ENCODE peak calls at places on chromosomes 3 and 15, in five cellular contexts. P is K562, M is HepG2, V is SK-N-SH, Z is GM12878. Q is an unnamed sample.

GRCh38 chr3:189337672-189338071 is 165.9 kb downstream of the TPRG1 start:
- DNase-seq in P (no peak), M (no peak), V (no peak), Z (no peak), Q (no peak)

GRCh38 chr3:124491875-124492274 is 238.4 kb upstream of the UMPS start:
- DNase-seq in P (no peak), M (no peak), V (no peak), Z (no peak), Q (no peak)

GRCh38 chr15:98842973-98843285 is 164.7 kb downstream of the PGPEP1L start:
- DNase-seq in P (no peak), M (peak), V (no peak), Z (no peak), Q (no peak)

GRCh38 chr3:35296533-35296932 is 342.8 kb upstream of the ARPP21 start:
- DNase-seq in P (no peak), M (no peak), V (no peak), Z (no peak), Q (no peak)

GRCh38 chr15:39629376-39629775 is 48.5 kb downstream of the THBS1 start:
- DNase-seq in P (no peak), M (no peak), V (no peak), Z (no peak), Q (no peak)

GRCh38 chr3:153144779-153145178 is 17.2 kb upstream of the RAP2B start:
- DNase-seq in P (no peak), M (no peak), V (no peak), Z (no peak), Q (no peak)

GRCh38 chr3:149407898-149408297 is 30.4 kb upstream of the TM4SF1 start:
- DNase-seq in P (no peak), M (peak), V (no peak), Z (no peak), Q (no peak)

GRCh38 chr3:46882377-46883015 is 5.0 kb downstream of the PTH1R start:
- DNase-seq in P (peak), M (no peak), V (peak), Z (no peak), Q (peak)

GRCh38 chr3:31667582-31667981 is 134.9 kb downstream of the STT3B start:
- DNase-seq in P (no peak), M (no peak), V (no peak), Z (no peak), Q (no peak)

GRCh38 chr15:88804257-88804656 is 1.0 kb downstream of the ACAN start:
- DNase-seq in P (no peak), M (no peak), V (no peak), Z (no peak), Q (no peak)

GRCh38 chr3:147799601-147800000 is 390.4 kb downstream of the ZIC1 start:
- DNase-seq in P (no peak), M (no peak), V (no peak), Z (no peak), Q (no peak)

GRCh38 chr3:79364784-79365183 is 403.0 kb downstream of the ROBO1 start:
- DNase-seq in P (no peak), M (no peak), V (no peak), Z (no peak), Q (no peak)

GRCh38 chr3:174382876-174383275 is 476.3 kb upstream of the NAALADL2 start:
- DNase-seq in P (no peak), M (no peak), V (no peak), Z (no peak), Q (no peak)

GRCh38 chr3:34569437-34569836 is 771.0 kb downstream of the PDCD6IP start:
- DNase-seq in P (no peak), M (no peak), V (no peak), Z (no peak), Q (no peak)

GRCh38 chr15:98501632-98502031 is 146.7 kb upstream of the IGF1R start:
- DNase-seq in P (no peak), M (no peak), V (no peak), Z (no peak), Q (no peak)

GRCh38 chr15:73923488-73924164 is 2.6 kb upstream of the LOXL1 start:
- DNase-seq in P (no peak), M (no peak), V (no peak), Z (no peak), Q (no peak)

GRCh38 chr3:79983063-79983561 is 215.3 kb upstream of the ROBO1 start:
- DNase-seq in P (no peak), M (no peak), V (no peak), Z (no peak), Q (no peak)

GRCh38 chr15:43505723-43506122 is 11.7 kb upstream of the MAP1A start:
- DNase-seq in P (peak), M (no peak), V (no peak), Z (no peak), Q (no peak)

GRCh38 chr3:158847466-158847849 is 45.6 kb downstream of the MFSD1 start:
- DNase-seq in P (no peak), M (no peak), V (no peak), Z (no peak), Q (no peak)

GRCh38 chr15:68561901-68562300 is 16.9 kb upstream of the CORO2B start:
- DNase-seq in P (no peak), M (no peak), V (no peak), Z (no peak), Q (no peak)

GRCh38 chr3:55518451-55518850 is 31.3 kb upstream of the WNT5A start:
- DNase-seq in P (no peak), M (no peak), V (no peak), Z (no peak), Q (no peak)

GRCh38 chr3:4670352-4670751 is 177.2 kb downstream of the ITPR1 start:
- DNase-seq in P (peak), M (peak), V (peak), Z (no peak), Q (peak)

GRCh38 chr3:47239929-47240328 is 42.7 kb downstream of the KIF9 start:
- DNase-seq in P (no peak), M (no peak), V (no peak), Z (no peak), Q (no peak)

GRCh38 chr3:94564247-94564646 is 501.4 kb downstream of the NSUN3 start:
- DNase-seq in P (no peak), M (no peak), V (no peak), Z (no peak), Q (no peak)

GRCh38 chr15:70507772-70508351 is 255.5 kb downstream of the UACA start:
- DNase-seq in P (no peak), M (peak), V (no peak), Z (no peak), Q (no peak)

GRCh38 chr3:16055606-16056209 is 118.8 kb upstream of the GALNT15 start:
- DNase-seq in P (no peak), M (no peak), V (no peak), Z (no peak), Q (no peak)

GRCh38 chr3:149058199-149058598 is 28.1 kb downstream of the HLTF start:
- DNase-seq in P (no peak), M (no peak), V (no peak), Z (no peak), Q (no peak)

GRCh38 chr3:132239587-132239986 is 77.6 kb upstream of the ACP3 start:
- DNase-seq in P (no peak), M (no peak), V (no peak), Z (no peak), Q (no peak)

GRCh38 chr3:12042638-12043037 is 38.5 kb downstream of the SYN2 start:
- DNase-seq in P (no peak), M (no peak), V (no peak), Z (no peak), Q (no peak)

GRCh38 chr3:71972031-71972430 is 187.1 kb upstream of the PROK2 start:
- DNase-seq in P (no peak), M (no peak), V (no peak), Z (no peak), Q (no peak)

GRCh38 chr3:145911016-145911415 is 250.0 kb downstream of the PLOD2 start:
- DNase-seq in P (no peak), M (no peak), V (no peak), Z (no peak), Q (no peak)

GRCh38 chr3:170483485-170484262 is 65.0 kb downstream of the CLDN11 start:
- DNase-seq in P (peak), M (peak), V (peak), Z (no peak), Q (peak)

GRCh38 chr15:55552926-55553325 is 35.2 kb downstream of the PYGO1 start:
- DNase-seq in P (no peak), M (peak), V (no peak), Z (no peak), Q (no peak)

GRCh38 chr3:97971679-97972567 is at the start of gene RIOX2:
- DNase-seq in P (peak), M (peak), V (peak), Z (peak), Q (peak)

GRCh38 chr3:87025636-87026035 is 34.7 kb upstream of the VGLL3 start:
- DNase-seq in P (no peak), M (no peak), V (no peak), Z (no peak), Q (no peak)
- TF ChIP-seq FOXM1 in P (no peak), M (no peak), V (no peak), Z (no peak), Q (no peak)

GRCh38 chr15:34039506-34040123 is 611 bp upstream of the AVEN start:
- DNase-seq in P (peak), M (no peak), V (peak), Z (peak), Q (no peak)
- TF ChIP-seq FOXM1 in P (no peak), M (no peak), V (no peak), Z (no peak), Q (no peak)

GRCh38 chr3:101950985-101951733 is 101.8 kb downstream of the NFKBIZ start:
- DNase-seq in P (no peak), M (no peak), V (no peak), Z (no peak), Q (no peak)
- TF ChIP-seq FOXM1 in P (no peak), M (no peak), V (no peak), Z (no peak), Q (no peak)

DNA sequence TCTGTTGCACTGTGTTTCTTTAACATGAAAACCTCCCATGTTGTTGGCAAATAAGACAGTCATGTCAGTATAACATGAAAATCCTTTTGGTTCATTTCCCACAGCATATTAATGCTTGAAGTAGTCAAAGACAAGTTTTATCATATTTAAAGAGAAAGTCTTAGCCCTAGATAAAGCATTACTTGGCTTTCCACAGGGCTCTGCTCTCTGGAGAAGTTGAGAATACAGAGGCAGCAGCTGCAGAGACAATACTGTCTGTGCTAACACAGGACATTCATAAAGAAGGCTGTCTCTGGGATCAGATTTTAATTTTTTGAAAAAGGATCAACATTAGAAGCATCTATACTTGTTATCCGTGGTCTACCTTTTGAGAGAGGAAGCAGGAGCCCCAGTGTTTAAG is 103.4 kb upstream of the SAMMSON start:
- DNase-seq in P (no peak), M (no peak), V (no peak), Z (no peak), Q (no peak)
- TF ChIP-seq FOXM1 in P (no peak), M (no peak), V (no peak), Z (no peak), Q (no peak)

DNA sequence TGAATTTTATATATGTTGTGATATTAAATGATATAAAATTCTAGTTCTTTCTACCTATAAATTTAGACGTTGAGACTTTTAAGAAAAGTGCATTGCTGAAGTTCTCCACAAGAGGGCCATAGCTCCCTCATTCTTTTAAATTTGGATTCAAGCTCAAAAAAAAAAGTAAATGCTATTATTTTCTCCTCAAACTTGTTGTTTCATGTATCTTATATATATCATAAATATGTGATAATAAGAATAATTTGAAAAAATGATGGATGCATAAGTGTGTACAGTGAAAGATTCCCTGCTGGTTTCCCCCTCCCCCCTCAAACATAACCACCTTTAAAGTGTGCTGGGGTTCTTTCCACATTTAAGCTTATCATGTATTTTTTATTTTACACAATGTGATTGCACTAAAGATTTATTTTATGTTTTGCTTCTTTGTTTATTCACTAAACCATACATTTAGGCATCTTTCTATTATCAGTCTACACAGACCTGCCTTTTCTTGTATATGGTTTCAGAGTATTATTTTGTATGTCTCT is 769.4 kb upstream of the GOLIM4 start:
- DNase-seq in P (peak), M (no peak), V (peak), Z (no peak), Q (no peak)
- TF ChIP-seq FOXM1 in P (no peak), M (no peak), V (no peak), Z (no peak), Q (no peak)

DNA sequence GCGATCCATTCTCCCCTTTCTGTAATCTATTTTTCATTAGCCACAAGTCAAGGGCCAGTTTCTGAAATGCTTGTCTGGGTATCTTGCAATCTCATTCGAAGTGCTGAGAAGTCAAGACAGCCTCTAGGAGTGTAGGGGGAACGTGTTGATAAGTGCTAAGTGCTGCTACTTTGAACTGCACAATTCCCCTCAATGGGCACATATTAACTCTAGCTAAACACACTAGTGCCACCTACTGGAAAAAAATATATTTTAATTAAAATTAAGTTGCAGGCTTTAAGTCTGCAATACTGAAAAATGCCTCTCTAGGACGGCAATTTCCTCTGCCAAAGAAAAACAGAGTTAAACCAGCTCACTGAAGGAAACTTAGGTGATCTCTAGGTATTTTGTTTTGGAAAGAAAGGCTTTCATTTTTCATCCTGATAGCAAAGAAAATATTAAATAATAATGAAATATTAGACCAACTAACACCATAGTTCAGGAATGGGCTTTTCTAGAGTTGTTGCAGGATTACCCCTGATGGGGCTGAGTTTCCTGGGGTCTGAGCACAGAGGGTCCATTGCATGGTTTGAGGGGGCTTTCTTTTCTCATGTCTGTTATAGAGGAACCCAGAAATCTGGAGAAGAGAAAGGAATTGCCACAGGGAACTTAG is 181.9 kb upstream of the KBTBD8 start:
- DNase-seq in P (peak), M (peak), V (peak), Z (no peak), Q (peak)
- TF ChIP-seq FOXM1 in P (no peak), M (no peak), V (no peak), Z (no peak), Q (no peak)

GRCh38 chr3:126345641-126346460 is 11.4 kb downstream of the KLF15 start:
- DNase-seq in P (no peak), M (no peak), V (no peak), Z (no peak), Q (no peak)
- TF ChIP-seq FOXM1 in P (no peak), M (no peak), V (no peak), Z (no peak), Q (no peak)

GRCh38 chr3:140420621-140421357 is 257.1 kb upstream of the TRIM42 start:
- DNase-seq in P (no peak), M (peak), V (no peak), Z (no peak), Q (no peak)
- TF ChIP-seq FOXM1 in P (no peak), M (no peak), V (no peak), Z (no peak), Q (no peak)

GRCh38 chr3:139288266-139288821 is 55.5 kb upstream of the MRPS22 start:
- DNase-seq in P (peak), M (no peak), V (peak), Z (no peak), Q (no peak)
- TF ChIP-seq FOXM1 in P (no peak), M (no peak), V (no peak), Z (no peak), Q (no peak)

GRCh38 chr15:36960947-36961227 is 139.5 kb downstream of the MEIS2 start:
- DNase-seq in P (no peak), M (no peak), V (no peak), Z (no peak), Q (no peak)

GRCh38 chr15:36961956-36962355 is 138.4 kb downstream of the MEIS2 start:
- DNase-seq in P (no peak), M (no peak), V (no peak), Z (no peak), Q (no peak)

GRCh38 chr15:36959746-36960145 is 140.6 kb downstream of the MEIS2 start:
- DNase-seq in P (no peak), M (no peak), V (no peak), Z (no peak), Q (no peak)

GRCh38 chr15:36958611-36959010 is 141.7 kb downstream of the MEIS2 start:
- DNase-seq in P (no peak), M (no peak), V (no peak), Z (no peak), Q (no peak)

GRCh38 chr15:36960179-36960946 is 140.0 kb downstream of the MEIS2 start:
- DNase-seq in P (no peak), M (no peak), V (no peak), Z (no peak), Q (no peak)
- TF ChIP-seq FOXM1 in P (no peak), M (no peak), V (no peak), Z (no peak), Q (no peak)

Q was measured in HEK293T.